ENCODE peak calls at places on chromosomes 12 and 14, in seven cellular contexts. One of them, this sample, is unnamed.

GRCh38 chr12:108592033-108592909 is 5.6 kb downstream of the TMEM119 start:
- DNase-seq in left lung: no peak
- DNase-seq in ovary: no peak
- DNase-seq in stomach: no peak
- DNase-seq in substantia nigra: no peak
- DNase-seq in GM23248: no peak
- DNase-seq in fibroblast of lung: no peak
- DNase-seq in this sample: no peak

GRCh38 chr12:100141998-100142850 is 450 bp downstream of the BLTP3B start:
- DNase-seq in stomach: peak; percentile 75
- DNase-seq in ovary: peak; percentile 41
- DNase-seq in left lung: peak; percentile 62
- DNase-seq in substantia nigra: peak; percentile 50
- DNase-seq in GM23248: peak; percentile 70
- DNase-seq in fibroblast of lung: no peak
- DNase-seq in this sample: peak; percentile 60

GRCh38 chr12:125187780-125188741 is 122.8 kb downstream of the AACS start:
- DNase-seq in left lung: no peak
- DNase-seq in fibroblast of lung: no peak
- DNase-seq in stomach: no peak
- DNase-seq in ovary: no peak
- DNase-seq in GM23248: no peak
- DNase-seq in substantia nigra: no peak
- DNase-seq in this sample: no peak

GRCh38 chr14:61280092-61280525 is 1.0 kb downstream of the TMEM30B start:
- DNase-seq in stomach: peak; percentile 45
- DNase-seq in GM23248: no peak
- DNase-seq in substantia nigra: no peak
- DNase-seq in fibroblast of lung: no peak
- DNase-seq in ovary: peak; percentile 19
- DNase-seq in left lung: no peak
- DNase-seq in this sample: no peak

GRCh38 chr12:24195063-24195462 is 245.6 kb upstream of the SOX5 start:
- DNase-seq in left lung: no peak
- DNase-seq in GM23248: no peak
- DNase-seq in stomach: no peak
- DNase-seq in ovary: no peak
- DNase-seq in fibroblast of lung: no peak
- DNase-seq in substantia nigra: no peak
- DNase-seq in this sample: no peak

GRCh38 chr12:122918827-122919226 is 22.9 kb upstream of the VPS37B start:
- DNase-seq in fibroblast of lung: peak; percentile 27
- DNase-seq in substantia nigra: no peak
- DNase-seq in ovary: no peak
- DNase-seq in GM23248: no peak
- DNase-seq in stomach: no peak
- DNase-seq in left lung: no peak
- DNase-seq in this sample: no peak

GRCh38 chr14:53999061-53999488 is 42.5 kb upstream of the BMP4 start:
- DNase-seq in fibroblast of lung: peak; percentile 96
- DNase-seq in left lung: peak; percentile 67
- DNase-seq in stomach: no peak
- DNase-seq in ovary: no peak
- DNase-seq in GM23248: peak; percentile 43
- DNase-seq in substantia nigra: no peak
- DNase-seq in this sample: no peak

GRCh38 chr12:5921027-5921909 is 23.8 kb downstream of the ANO2 start:
- DNase-seq in ovary: no peak
- DNase-seq in fibroblast of lung: no peak
- DNase-seq in stomach: no peak
- DNase-seq in GM23248: no peak
- DNase-seq in substantia nigra: no peak
- DNase-seq in left lung: no peak
- DNase-seq in this sample: no peak

GRCh38 chr14:22276913-22277816 is 311.9 kb downstream of the DAD1 start:
- DNase-seq in substantia nigra: no peak
- DNase-seq in stomach: no peak
- DNase-seq in GM23248: peak; percentile 30
- DNase-seq in left lung: no peak
- DNase-seq in fibroblast of lung: peak; percentile 14
- DNase-seq in ovary: no peak
- DNase-seq in this sample: no peak

GRCh38 chr14:68094158-68094557 is 274.6 kb downstream of the RAD51B start:
- DNase-seq in stomach: no peak
- DNase-seq in ovary: no peak
- DNase-seq in left lung: no peak
- DNase-seq in fibroblast of lung: peak; percentile 71
- DNase-seq in substantia nigra: no peak
- DNase-seq in GM23248: peak; percentile 20
- DNase-seq in this sample: no peak

GRCh38 chr14:33930464-33930863 is 20.4 kb downstream of the EGLN3 start:
- DNase-seq in GM23248: peak; percentile 24
- DNase-seq in ovary: no peak
- DNase-seq in substantia nigra: no peak
- DNase-seq in fibroblast of lung: no peak
- DNase-seq in left lung: no peak
- DNase-seq in stomach: no peak
- DNase-seq in this sample: no peak

GRCh38 chr14:94345344-94346072 is 22.4 kb upstream of the SERPINA6 start:
- DNase-seq in stomach: no peak
- DNase-seq in left lung: no peak
- DNase-seq in fibroblast of lung: peak; percentile 95
- DNase-seq in ovary: no peak
- DNase-seq in substantia nigra: no peak
- DNase-seq in GM23248: peak; percentile 99
- DNase-seq in this sample: no peak

GRCh38 chr12:114152890-114153289 is 186.8 kb upstream of the RBM19 start:
- DNase-seq in left lung: no peak
- DNase-seq in ovary: no peak
- DNase-seq in fibroblast of lung: no peak
- DNase-seq in stomach: no peak
- DNase-seq in substantia nigra: no peak
- DNase-seq in GM23248: peak; percentile 89
- DNase-seq in this sample: no peak

GRCh38 chr14:51527073-51527472 is 124.6 kb upstream of the FRMD6 start:
- DNase-seq in substantia nigra: no peak
- DNase-seq in fibroblast of lung: peak; percentile 74
- DNase-seq in GM23248: peak; percentile 67
- DNase-seq in stomach: no peak
- DNase-seq in left lung: no peak
- DNase-seq in ovary: no peak
- DNase-seq in this sample: no peak

GRCh38 chr14:96267916-96268315 is 11.9 kb downstream of the BDKRB1 start:
- DNase-seq in stomach: no peak
- DNase-seq in fibroblast of lung: no peak
- DNase-seq in substantia nigra: no peak
- DNase-seq in GM23248: peak; percentile 64
- DNase-seq in ovary: no peak
- DNase-seq in left lung: no peak
- DNase-seq in this sample: no peak
- H3K27ac ChIP-seq in stomach: peak overlapping the region; percentile 44
- H3K27ac ChIP-seq in fibroblast of lung: peak overlapping the region; percentile 81
- H3K27ac ChIP-seq in substantia nigra: no peak overlapping the region
- H3K27ac ChIP-seq in GM23248: peak overlapping the region; percentile 78
- H3K27ac ChIP-seq in ovary: no peak overlapping the region
- H3K27ac ChIP-seq in left lung: no peak overlapping the region
- H3K27ac ChIP-seq in this sample: no peak overlapping the region

DNA sequence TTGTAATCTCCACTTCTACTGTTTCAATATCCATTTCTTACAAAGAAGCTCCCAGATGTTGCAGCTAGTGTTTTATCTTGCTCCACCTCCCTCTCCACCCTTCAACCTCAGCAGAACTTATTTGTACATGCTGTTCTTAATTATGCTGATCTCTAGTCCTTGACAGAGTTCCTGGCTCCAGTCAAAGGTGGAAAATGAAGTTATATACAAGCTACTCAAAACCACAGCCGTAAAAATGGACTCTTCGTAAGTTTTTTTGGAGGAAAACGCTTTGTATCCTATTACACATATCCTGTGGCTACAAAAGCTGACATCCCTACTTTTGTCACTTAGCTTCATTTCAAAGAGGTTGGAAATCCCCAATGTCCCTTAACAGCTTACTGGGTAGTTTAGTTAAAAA is 1.3 kb downstream of the CLEC1A start:
- DNase-seq in fibroblast of lung: no peak
- DNase-seq in left lung: no peak
- DNase-seq in GM23248: peak; percentile 8
- DNase-seq in substantia nigra: no peak
- DNase-seq in stomach: no peak
- DNase-seq in ovary: no peak
- DNase-seq in this sample: no peak
- H3K27ac ChIP-seq in fibroblast of lung: no peak overlapping the region
- H3K27ac ChIP-seq in left lung: peak overlapping the region; percentile 38
- H3K27ac ChIP-seq in GM23248: no peak overlapping the region
- H3K27ac ChIP-seq in substantia nigra: no peak overlapping the region
- H3K27ac ChIP-seq in stomach: peak overlapping the region; percentile 19
- H3K27ac ChIP-seq in ovary: no peak overlapping the region
- H3K27ac ChIP-seq in this sample: no peak overlapping the region

GRCh38 chr14:65991124-65991523 is 495.0 kb upstream of the CCDC196 start:
- DNase-seq in stomach: no peak
- DNase-seq in fibroblast of lung: no peak
- DNase-seq in ovary: no peak
- DNase-seq in substantia nigra: no peak
- DNase-seq in GM23248: no peak
- DNase-seq in left lung: no peak
- DNase-seq in this sample: no peak
- H3K27ac ChIP-seq in stomach: no peak overlapping the region
- H3K27ac ChIP-seq in fibroblast of lung: no peak overlapping the region
- H3K27ac ChIP-seq in ovary: no peak overlapping the region
- H3K27ac ChIP-seq in substantia nigra: no peak overlapping the region
- H3K27ac ChIP-seq in GM23248: no peak overlapping the region
- H3K27ac ChIP-seq in left lung: no peak overlapping the region
- H3K27ac ChIP-seq in this sample: no peak overlapping the region

DNA sequence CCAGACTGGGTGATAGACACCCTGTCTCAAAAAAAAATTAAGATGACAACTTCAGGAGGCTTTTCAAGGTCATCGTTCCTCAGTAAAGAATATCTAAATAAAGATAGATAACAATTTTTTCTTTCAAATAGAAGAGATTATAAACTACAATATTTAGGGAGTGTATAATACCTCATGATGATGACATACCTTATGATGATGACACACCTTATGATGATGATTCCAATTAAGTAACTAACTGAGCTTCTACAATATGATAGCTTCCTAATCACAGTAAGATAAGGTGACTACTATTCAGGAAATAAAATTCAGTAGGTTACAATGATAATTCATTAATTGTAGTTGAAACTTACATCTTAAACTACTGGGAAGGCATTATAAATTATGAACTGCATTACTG is 40.4 kb downstream of the KITLG start:
- DNase-seq in GM23248: no peak
- DNase-seq in fibroblast of lung: no peak
- DNase-seq in substantia nigra: no peak
- DNase-seq in left lung: no peak
- DNase-seq in stomach: no peak
- DNase-seq in ovary: no peak
- DNase-seq in this sample: no peak
- H3K27ac ChIP-seq in GM23248: no peak overlapping the region
- H3K27ac ChIP-seq in fibroblast of lung: no peak overlapping the region
- H3K27ac ChIP-seq in substantia nigra: no peak overlapping the region
- H3K27ac ChIP-seq in left lung: no peak overlapping the region
- H3K27ac ChIP-seq in stomach: no peak overlapping the region
- H3K27ac ChIP-seq in ovary: no peak overlapping the region
- H3K27ac ChIP-seq in this sample: no peak overlapping the region